ENCODE peak calls at places on chromosomes 12 and 14, in four cellular contexts. One of them, this sample, is unnamed.

GRCh38 chr12:48716168-48716492 is 377 bp downstream of the CCNT1 start:
- DNase-seq in esophagus muscularis mucosa: no peak
- DNase-seq in GM13976: no peak
- DNase-seq in MM.1S: no peak
- DNase-seq in this sample: no peak

GRCh38 chr14:104240426-104241157 is 102.2 kb downstream of the KIF26A start:
- DNase-seq in esophagus muscularis mucosa: no peak
- DNase-seq in GM13976: no peak
- DNase-seq in MM.1S: no peak
- DNase-seq in this sample: no peak

GRCh38 chr12:95877622-95878021 is 18.9 kb downstream of the SNRPF start:
- DNase-seq in GM13976: no peak
- DNase-seq in esophagus muscularis mucosa: no peak
- DNase-seq in MM.1S: no peak
- DNase-seq in this sample: no peak

GRCh38 chr14:83707056-83707455 is 1822.9 kb upstream of the FLRT2 start:
- DNase-seq in esophagus muscularis mucosa: no peak
- DNase-seq in GM13976: no peak
- DNase-seq in MM.1S: no peak
- DNase-seq in this sample: no peak

GRCh38 chr14:92582706-92583452 is 69.3 kb downstream of the RIN3 start:
- DNase-seq in GM13976: peak
- DNase-seq in esophagus muscularis mucosa: no peak
- DNase-seq in MM.1S: no peak
- DNase-seq in this sample: peak

GRCh38 chr12:41709463-41710285 is 435.0 kb downstream of the GXYLT1 start:
- DNase-seq in GM13976: no peak
- DNase-seq in MM.1S: peak
- DNase-seq in esophagus muscularis mucosa: no peak
- DNase-seq in this sample: no peak

GRCh38 chr14:55272415-55272786 is 1.2 kb downstream of the FBXO34 start:
- DNase-seq in GM13976: no peak
- DNase-seq in esophagus muscularis mucosa: no peak
- DNase-seq in MM.1S: no peak
- DNase-seq in this sample: no peak

GRCh38 chr14:97306133-97306784 is 509.1 kb downstream of the VRK1 start:
- DNase-seq in GM13976: no peak
- DNase-seq in esophagus muscularis mucosa: peak
- DNase-seq in MM.1S: peak
- DNase-seq in this sample: no peak

GRCh38 chr14:89481167-89481566 is 64.1 kb upstream of the FOXN3 start:
- DNase-seq in esophagus muscularis mucosa: no peak
- DNase-seq in MM.1S: no peak
- DNase-seq in GM13976: no peak
- DNase-seq in this sample: no peak

GRCh38 chr14:92503756-92504491 is 9.7 kb upstream of the RIN3 start:
- DNase-seq in MM.1S: no peak
- DNase-seq in GM13976: no peak
- DNase-seq in esophagus muscularis mucosa: no peak
- DNase-seq in this sample: no peak

GRCh38 chr14:101217972-101218371 is 314.4 kb upstream of the RTL1 start:
- DNase-seq in esophagus muscularis mucosa: peak
- DNase-seq in MM.1S: no peak
- DNase-seq in GM13976: no peak
- DNase-seq in this sample: peak

GRCh38 chr12:15700595-15700994 is 88.6 kb downstream of the EPS8 start:
- DNase-seq in esophagus muscularis mucosa: no peak
- DNase-seq in GM13976: peak
- DNase-seq in MM.1S: peak
- DNase-seq in this sample: no peak

GRCh38 chr12:122187466-122187865 is 4.5 kb downstream of the LRRC43 start:
- DNase-seq in GM13976: no peak
- DNase-seq in MM.1S: no peak
- DNase-seq in esophagus muscularis mucosa: no peak
- DNase-seq in this sample: no peak

GRCh38 chr14:93015505-93015904 is 92.6 kb downstream of the CHGA start:
- DNase-seq in esophagus muscularis mucosa: no peak
- DNase-seq in MM.1S: no peak
- DNase-seq in GM13976: no peak
- DNase-seq in this sample: no peak

GRCh38 chr12:111099186-111099585 is 178.8 kb upstream of the MYL2 start:
- DNase-seq in MM.1S: no peak
- DNase-seq in GM13976: no peak
- DNase-seq in esophagus muscularis mucosa: no peak
- DNase-seq in this sample: no peak

GRCh38 chr12:88036368-88036965 is 7.3 kb upstream of the C12orf50 start:
- DNase-seq in GM13976: no peak
- DNase-seq in esophagus muscularis mucosa: no peak
- DNase-seq in MM.1S: no peak
- DNase-seq in this sample: no peak

GRCh38 chr14:63448841-63449240 is 94.3 kb downstream of the PPP2R5E start:
- DNase-seq in MM.1S: no peak
- DNase-seq in esophagus muscularis mucosa: no peak
- DNase-seq in GM13976: no peak
- DNase-seq in this sample: no peak

DNA sequence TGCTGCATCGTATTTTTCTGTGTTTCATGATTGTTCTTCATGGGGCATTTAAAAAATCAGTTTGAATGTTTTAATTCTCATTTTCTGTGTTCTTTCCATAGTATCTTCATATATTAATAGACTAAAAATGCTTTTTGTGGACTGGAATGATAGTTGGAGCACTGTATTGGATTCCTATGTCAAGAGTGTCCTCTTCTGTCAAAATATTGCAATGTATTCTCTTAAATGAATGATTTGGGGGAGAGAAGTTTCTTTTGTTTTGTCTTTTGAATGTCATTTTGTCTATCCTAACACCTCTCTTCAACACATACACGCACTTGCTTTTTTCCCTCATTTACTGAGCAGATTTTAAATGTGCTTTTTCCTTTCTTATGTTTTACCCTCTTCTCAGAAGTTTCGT is 4.7 kb upstream of the EIF2S3B start:
- DNase-seq in GM13976: no peak
- DNase-seq in MM.1S: no peak
- DNase-seq in esophagus muscularis mucosa: no peak
- DNase-seq in this sample: no peak
- TF ChIP-seq CTCF in GM13976: no peak
- TF ChIP-seq CTCF in MM.1S: peak
- TF ChIP-seq CTCF in esophagus muscularis mucosa: peak
- TF ChIP-seq CTCF in this sample: peak

GRCh38 chr12:53948650-53949593 is 5.8 kb upstream of the HOXC12 start:
- DNase-seq in esophagus muscularis mucosa: no peak
- DNase-seq in GM13976: no peak
- DNase-seq in MM.1S: no peak
- DNase-seq in this sample: no peak
- TF ChIP-seq CTCF in esophagus muscularis mucosa: no peak
- TF ChIP-seq CTCF in GM13976: no peak
- TF ChIP-seq CTCF in MM.1S: no peak
- TF ChIP-seq CTCF in this sample: no peak

DNA sequence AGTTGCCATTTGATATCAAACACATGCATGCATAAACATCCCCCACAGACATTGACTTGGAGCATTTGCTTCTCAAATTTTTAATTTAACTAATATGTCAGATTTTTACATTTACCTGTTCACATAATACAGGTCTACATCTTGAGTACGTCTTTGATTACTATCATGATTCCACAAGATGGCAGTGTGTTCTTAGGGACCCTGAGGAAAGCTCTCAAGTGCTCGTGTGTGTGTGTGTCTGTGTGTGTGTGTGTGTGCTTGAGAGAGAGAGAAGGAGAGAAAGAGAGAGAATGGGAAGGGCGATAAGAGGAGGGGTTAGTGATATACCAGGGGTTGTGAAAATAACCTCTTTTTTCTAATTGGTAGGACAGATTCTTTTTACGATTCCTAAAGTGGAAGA is 167.1 kb upstream of the OR4E1 start:
- DNase-seq in MM.1S: no peak
- DNase-seq in GM13976: no peak
- DNase-seq in esophagus muscularis mucosa: no peak
- DNase-seq in this sample: no peak
- TF ChIP-seq CTCF in MM.1S: no peak
- TF ChIP-seq CTCF in GM13976: no peak
- TF ChIP-seq CTCF in esophagus muscularis mucosa: no peak
- TF ChIP-seq CTCF in this sample: no peak

GRCh38 chr14:79011091-79011919 is 841.1 kb downstream of the NRXN3 start:
- DNase-seq in GM13976: peak
- DNase-seq in esophagus muscularis mucosa: no peak
- DNase-seq in MM.1S: no peak
- DNase-seq in this sample: no peak
- TF ChIP-seq CTCF in GM13976: peak
- TF ChIP-seq CTCF in esophagus muscularis mucosa: peak
- TF ChIP-seq CTCF in MM.1S: peak
- TF ChIP-seq CTCF in this sample: peak

GRCh38 chr12:132191715-132192553 is 47.7 kb downstream of the NOC4L start:
- DNase-seq in GM13976: no peak
- DNase-seq in MM.1S: no peak
- DNase-seq in esophagus muscularis mucosa: no peak
- DNase-seq in this sample: no peak
- TF ChIP-seq CTCF in GM13976: no peak
- TF ChIP-seq CTCF in MM.1S: no peak
- TF ChIP-seq CTCF in esophagus muscularis mucosa: no peak
- TF ChIP-seq CTCF in this sample: no peak